ENCODE peak calls at places on chromosomes 2 and 18, in ten cellular contexts. K, T, I, W, E, B, M, Z, H and Q are unnamed samples.
A peak's percentile ranks its signal among the peaks of the same experiment; 100 is the strongest.

GRCh38 chr2:220165401-220165800 is 538.0 kb downstream of the SLC4A3 start:
- DNase-seq in K (no peak), T (no peak), I (no peak), W (peak; percentile 19), E (peak; percentile 27), B (no peak), M (no peak), Z (peak; percentile 19), H (no peak), Q (no peak)

GRCh38 chr2:39059366-39059952 is 61.4 kb downstream of the SOS1 start:
- DNase-seq in K (peak; percentile 8), T (no peak), I (no peak), W (peak; percentile 59), E (peak; percentile 64), B (peak; percentile 10), M (no peak), Z (peak; percentile 14), H (no peak), Q (no peak)

GRCh38 chr2:124763611-124764010 is 738.5 kb downstream of the CNTNAP5 start:
- DNase-seq in K (no peak), T (no peak), I (no peak), W (no peak), E (no peak), B (no peak), M (no peak), Z (no peak), H (no peak), Q (no peak)

GRCh38 chr2:221485500-221485870 is 86.6 kb downstream of the EPHA4 start:
- DNase-seq in K (no peak), T (no peak), I (no peak), W (no peak), E (no peak), B (peak; percentile 25), M (no peak), Z (no peak), H (no peak), Q (no peak)

GRCh38 chr2:170013802-170014551 is 164.0 kb upstream of the MYO3B start:
- DNase-seq in K (no peak), T (no peak), I (no peak), W (no peak), E (no peak), B (no peak), M (no peak), Z (no peak), H (no peak), Q (no peak)

GRCh38 chr2:132670104-132670960 is at the start of gene LYPD1:
- DNase-seq in K (no peak), T (no peak), I (no peak), W (peak; percentile 38), E (peak; percentile 15), B (no peak), M (no peak), Z (peak; percentile 22), H (peak; percentile 50), Q (no peak)

GRCh38 chr2:38076710-38077430 is 919 bp upstream of the CYP1B1 start:
- DNase-seq in K (no peak), T (peak; percentile 50), I (no peak), W (peak; percentile 93), E (peak; percentile 86), B (peak; percentile 66), M (no peak), Z (peak; percentile 75), H (no peak), Q (no peak)

GRCh38 chr2:144256996-144257707 is 262.8 kb downstream of the ZEB2 start:
- DNase-seq in K (no peak), T (no peak), I (no peak), W (no peak), E (no peak), B (peak; percentile 20), M (no peak), Z (no peak), H (no peak), Q (no peak)

GRCh38 chr2:207896525-207897295 is 127.0 kb upstream of the FZD5 start:
- DNase-seq in K (no peak), T (no peak), I (no peak), W (peak; percentile 18), E (peak; percentile 10), B (no peak), M (no peak), Z (peak; percentile 69), H (no peak), Q (no peak)

GRCh38 chr18:80103231-80103630 is 5.8 kb upstream of the ADNP2 start:
- DNase-seq in K (no peak), T (no peak), I (no peak), W (no peak), E (peak; percentile 25), B (no peak), M (no peak), Z (no peak), H (no peak), Q (no peak)

GRCh38 chr2:174552891-174553290 is 44.7 kb downstream of the WIPF1 start:
- DNase-seq in K (no peak), T (no peak), I (no peak), W (no peak), E (no peak), B (no peak), M (no peak), Z (no peak), H (no peak), Q (no peak)

GRCh38 chr2:127670957-127671290 is 4.4 kb downstream of the LIMS2 start:
- DNase-seq in K (no peak), T (no peak), I (no peak), W (peak; percentile 17), E (no peak), B (no peak), M (no peak), Z (no peak), H (no peak), Q (no peak)